ENCODE peak calls at places on chromosomes 2 and 18, in five cellular contexts. U is prostate gland, T is right cardiac atrium, H is heart left ventricle, Q is neuronal stem cell. F is an unnamed sample.

GRCh38 chr2:144583741-144584453 is 64.0 kb upstream of the ZEB2 start:
- DNase-seq in U (no peak), T (no peak), H (no peak), Q (no peak), F (no peak)

GRCh38 chr2:239241431-239241830 is 159.4 kb downstream of the HDAC4 start:
- DNase-seq in U (no peak), T (no peak), H (no peak), Q (no peak), F (no peak)

GRCh38 chr2:20025065-20025786 is 12.8 kb upstream of the MATN3 start:
- DNase-seq in U (no peak), T (no peak), H (no peak), Q (no peak), F (no peak)

GRCh38 chr2:31203916-31204315 is 13.4 kb downstream of the CAPN14 start:
- DNase-seq in U (no peak), T (no peak), H (no peak), Q (no peak), F (no peak)

GRCh38 chr2:216571178-216571908 is 61.9 kb upstream of the IGFBP2 start:
- DNase-seq in U (no peak), T (no peak), H (no peak), Q (no peak), F (no peak)

GRCh38 chr2:231429916-231430315 is 34.4 kb downstream of the NCL start:
- DNase-seq in U (no peak), T (no peak), H (no peak), Q (no peak), F (no peak)

GRCh38 chr18:50111398-50111797 is 83.5 kb downstream of the MYO5B start:
- DNase-seq in U (no peak), T (no peak), H (no peak), Q (no peak), F (peak; percentile 48)

GRCh38 chr2:108965540-108966299 is 23.3 kb downstream of the EDAR start:
- DNase-seq in U (no peak), T (no peak), H (no peak), Q (no peak), F (peak; percentile 53)

GRCh38 chr2:165837122-165837521 is 43.1 kb upstream of the GALNT3 start:
- DNase-seq in U (no peak), T (no peak), H (no peak), Q (no peak), F (no peak)

GRCh38 chr2:240818293-240818542 is 1.8 kb downstream of the KIF1A start:
- DNase-seq in U (no peak), T (no peak), H (no peak), Q (no peak), F (no peak)

GRCh38 chr2:240820014-240820606 is at the start of gene KIF1A:
- DNase-seq in U (peak; percentile 47), T (no peak), H (no peak), Q (peak; percentile 72), F (no peak)

GRCh38 chr2:240818543-240819403 is 1.2 kb downstream of the KIF1A start:
- DNase-seq in U (no peak), T (no peak), H (no peak), Q (peak; percentile 44), F (no peak)

GRCh38 chr2:240820607-240821428 is 799 bp upstream of the KIF1A start:
- DNase-seq in U (no peak), T (no peak), H (no peak), Q (peak; percentile 50), F (no peak)

DNA sequence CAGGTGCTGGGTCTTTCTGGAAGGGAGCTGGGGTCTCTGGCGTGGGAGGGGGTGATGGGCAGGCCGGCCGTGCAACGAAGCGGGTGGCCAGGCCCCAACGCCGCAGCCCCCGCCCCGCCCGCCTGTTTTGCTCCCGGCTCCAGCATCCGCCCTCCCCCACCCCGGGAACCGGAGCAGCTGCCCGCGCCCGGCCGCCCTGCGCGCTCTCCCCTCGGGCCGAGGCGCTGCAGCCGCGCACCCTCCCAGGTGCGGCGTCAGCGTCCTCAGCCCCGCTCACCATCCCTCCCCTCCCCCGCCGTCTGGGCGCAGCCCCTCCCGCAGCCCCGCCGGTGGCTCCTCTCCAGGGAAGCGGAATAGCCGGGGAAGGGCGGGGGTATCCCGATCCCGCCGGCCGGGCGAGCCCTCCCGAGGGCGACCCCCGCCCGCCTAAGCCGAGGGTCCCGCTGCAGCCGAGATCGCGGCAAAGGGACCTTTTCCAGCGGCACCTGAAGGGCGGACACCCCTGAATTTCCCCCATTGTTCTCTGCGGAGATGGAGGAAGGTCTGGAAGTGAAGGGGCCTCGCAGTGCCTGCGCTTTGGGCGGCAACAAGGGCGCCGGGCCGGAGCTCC is 510 bp downstream of the KIF1A start:
- DNase-seq in U (no peak), T (no peak), H (no peak), Q (peak; percentile 37), F (no peak)
- H3K4me3 ChIP-seq in U (peak overlapping the region; percentile 55), T (peak overlapping the region; percentile 56), H (peak overlapping the region; percentile 48), Q (peak overlapping the region; percentile 95), F (no peak overlapping the region)

GRCh38 chr18:25230658-25231326 is 121.2 kb downstream of the ZNF521 start:
- DNase-seq in U (peak; percentile 79), T (peak; percentile 85), H (peak; percentile 79), Q (no peak), F (no peak)
- H3K27ac ChIP-seq in U (peak overlapping the region; percentile 18), T (peak overlapping the region; percentile 85), H (peak overlapping the region; percentile 61), Q (no peak overlapping the region), F (no peak overlapping the region)

GRCh38 chr2:167856190-167856589 is 391.2 kb downstream of the STK39 start:
- DNase-seq in U (no peak), T (no peak), H (no peak), Q (no peak), F (no peak)

GRCh38 chr2:167853717-167854116 is 393.7 kb downstream of the STK39 start:
- DNase-seq in U (no peak), T (no peak), H (no peak), Q (no peak), F (no peak)

GRCh38 chr2:167857406-167857805 is 390.0 kb downstream of the STK39 start:
- DNase-seq in U (no peak), T (no peak), H (no peak), Q (no peak), F (no peak)

GRCh38 chr2:167859676-167860075 is 387.7 kb downstream of the STK39 start:
- DNase-seq in U (no peak), T (no peak), H (no peak), Q (no peak), F (no peak)

GRCh38 chr2:167855211-167855610 is 392.2 kb downstream of the STK39 start:
- DNase-seq in U (no peak), T (no peak), H (no peak), Q (no peak), F (no peak)
- H3K4me3 ChIP-seq in U (no peak overlapping the region), T (no peak overlapping the region), H (no peak overlapping the region), Q (no peak overlapping the region), F (no peak overlapping the region)

GRCh38 chr18:12290086-12290485 is 18.0 kb upstream of the TUBB6 start:
- DNase-seq in U (no peak), T (peak; percentile 26), H (no peak), Q (no peak), F (no peak)

GRCh38 chr18:12287684-12288405 is 20.2 kb upstream of the TUBB6 start:
- DNase-seq in U (peak; percentile 47), T (peak; percentile 84), H (peak; percentile 85), Q (no peak), F (peak; percentile 53)

GRCh38 chr18:12287131-12287681 is 20.8 kb upstream of the TUBB6 start:
- DNase-seq in U (no peak), T (no peak), H (no peak), Q (no peak), F (no peak)

GRCh38 chr18:12291161-12291560 is 16.9 kb upstream of the TUBB6 start:
- DNase-seq in U (no peak), T (no peak), H (no peak), Q (no peak), F (no peak)

GRCh38 chr18:12288406-12288762 is 19.7 kb upstream of the TUBB6 start:
- DNase-seq in U (no peak), T (no peak), H (no peak), Q (no peak), F (no peak)
- H3K27ac ChIP-seq in U (peak overlapping the region; percentile 65), T (peak overlapping the region; percentile 89), H (no peak overlapping the region), Q (no peak overlapping the region), F (peak overlapping the region; percentile 68)

GRCh38 chr2:172427256-172427989 is at the start of gene ITGA6:
- DNase-seq in U (peak; percentile 90), T (peak; percentile 77), H (peak; percentile 76), Q (peak; percentile 80), F (peak; percentile 93)

GRCh38 chr2:172429351-172429968 is 2.1 kb downstream of the ITGA6 start:
- DNase-seq in U (peak; percentile 55), T (no peak), H (no peak), Q (no peak), F (peak; percentile 59)

GRCh38 chr2:172427990-172428840 is 829 bp downstream of the ITGA6 start:
- DNase-seq in U (peak; percentile 56), T (peak; percentile 53), H (peak; percentile 41), Q (peak; percentile 42), F (peak; percentile 77)

GRCh38 chr2:172430027-172430426 is 2.6 kb downstream of the ITGA6 start:
- DNase-seq in U (no peak), T (no peak), H (no peak), Q (no peak), F (peak; percentile 54)

DNA sequence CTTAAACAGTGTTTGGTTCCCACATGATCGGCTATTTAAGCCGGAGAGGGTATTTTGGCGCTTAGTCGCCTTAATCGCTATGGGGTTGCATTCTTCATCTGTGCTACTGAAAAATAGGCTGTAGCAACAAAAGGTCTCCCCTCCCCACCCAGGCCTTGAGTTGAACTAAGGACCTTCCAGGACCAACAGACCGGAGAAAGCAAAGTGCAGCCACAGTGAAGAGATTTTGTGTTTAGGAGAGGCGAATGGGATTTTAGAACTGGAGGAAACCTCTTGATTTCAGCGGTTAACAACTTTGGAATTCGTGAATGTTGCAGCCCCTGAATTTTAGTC is 1.4 kb downstream of the ITGA6 start:
- DNase-seq in U (no peak), T (no peak), H (no peak), Q (peak; percentile 46), F (peak; percentile 58)
- H3K4me3 ChIP-seq in U (peak overlapping the region; percentile 89), T (peak overlapping the region; percentile 59), H (peak overlapping the region; percentile 95), Q (peak overlapping the region; percentile 89), F (peak overlapping the region; percentile 83)

GRCh38 chr2:38180754-38181153 is 104.8 kb upstream of the CYP1B1 start:
- DNase-seq in U (no peak), T (no peak), H (no peak), Q (no peak), F (no peak)

GRCh38 chr2:38181802-38182517 is 106.0 kb upstream of the CYP1B1 start:
- DNase-seq in U (no peak), T (no peak), H (no peak), Q (no peak), F (no peak)

GRCh38 chr2:38178142-38178541 is 102.2 kb upstream of the CYP1B1 start:
- DNase-seq in U (no peak), T (peak; percentile 46), H (no peak), Q (no peak), F (no peak)

GRCh38 chr2:38176619-38177021 is 100.7 kb upstream of the CYP1B1 start:
- DNase-seq in U (no peak), T (no peak), H (no peak), Q (no peak), F (no peak)

GRCh38 chr2:38178556-38179419 is 102.8 kb upstream of the CYP1B1 start:
- DNase-seq in U (no peak), T (no peak), H (no peak), Q (no peak), F (no peak)
- H3K27ac ChIP-seq in U (no peak overlapping the region), T (peak overlapping the region; percentile 74), H (peak overlapping the region; percentile 86), Q (no peak overlapping the region), F (no peak overlapping the region)

F was measured in small intestine.